ENCODE peak calls at places on chromosome 22, in nine cellular contexts. B is heart left ventricle, S is fibroblast of pulmonary artery, M is fibroblast of mammary gland, J is pancreas, L is stomach, T is gastrocnemius medialis, O is AG04450, C is RWPE2. P is an unnamed sample.
A peak's percentile ranks its signal among the peaks of the same experiment; 100 is the strongest.

GRCh38 chr22:45696227-45696626 is 24.6 kb downstream of the ATXN10 start:
- DNase-seq in O (no peak), J (no peak), M (no peak), T (no peak), B (no peak), C (no peak), S (no peak), L (no peak), P (no peak)

GRCh38 chr22:18008136-18008535 is 16.2 kb downstream of the MICAL3 start:
- DNase-seq in M (no peak), J (no peak), S (no peak), B (no peak), T (no peak), L (no peak), O (no peak), C (no peak), P (no peak)

GRCh38 chr22:44925465-44926123 is 84.2 kb downstream of the PHF21B start:
- DNase-seq in S (no peak), L (no peak), T (no peak), C (no peak), J (no peak), M (no peak), B (no peak), O (no peak), P (no peak)

GRCh38 chr22:43186272-43187170 is at the start of gene TTLL12:
- DNase-seq in O (no peak), C (no peak), T (peak; percentile 28), S (peak; percentile 44), M (no peak), B (peak; percentile 77), L (peak; percentile 56), J (peak; percentile 58), P (peak; percentile 30)

GRCh38 chr22:26479043-26479791 is 4.4 kb downstream of the HPS4 start:
- DNase-seq in M (no peak), O (no peak), J (no peak), S (no peak), L (no peak), B (no peak), T (no peak), C (no peak), P (no peak)

GRCh38 chr22:35140879-35141745 is 75.2 kb downstream of the ISX start:
- DNase-seq in L (no peak), O (no peak), S (no peak), M (no peak), B (no peak), T (no peak), J (no peak), C (no peak), P (no peak)

GRCh38 chr22:25970996-25971811 is 198.1 kb upstream of the SEZ6L start:
- DNase-seq in T (no peak), S (no peak), L (no peak), M (no peak), B (no peak), O (no peak), J (no peak), C (no peak), P (no peak)

GRCh38 chr22:17897411-17897810 is 123.1 kb upstream of the BID start:
- DNase-seq in C (no peak), L (no peak), S (no peak), B (no peak), M (no peak), O (no peak), T (no peak), J (no peak), P (no peak)

GRCh38 chr22:18104566-18104965 is 6.0 kb upstream of the TUBA8 start:
- DNase-seq in C (no peak), S (peak; percentile 49), J (no peak), O (no peak), M (peak; percentile 75), T (no peak), B (no peak), L (no peak), P (peak; percentile 69)

GRCh38 chr22:37432708-37433054 is 5.4 kb upstream of the ELFN2 start:
- DNase-seq in B (no peak), T (no peak), L (no peak), M (no peak), S (no peak), O (no peak), J (no peak), C (no peak), P (no peak)

GRCh38 chr22:45125198-45125597 is 38.5 kb upstream of the NUP50 start:
- DNase-seq in M (peak; percentile 85), B (no peak), L (no peak), S (peak; percentile 56), J (no peak), O (peak; percentile 67), C (no peak), T (no peak), P (peak; percentile 73)

GRCh38 chr22:45997775-45998637 is 21.0 kb upstream of the WNT7B start:
- DNase-seq in L (no peak), B (no peak), T (peak; percentile 50), O (no peak), S (no peak), C (peak; percentile 42), M (no peak), J (no peak), P (no peak)

GRCh38 chr22:45007946-45008852 is 1.6 kb downstream of the PHF21B start:
- DNase-seq in B (no peak), O (no peak), J (no peak), L (no peak), T (no peak), S (no peak), M (no peak), C (no peak), P (no peak)

GRCh38 chr22:21918466-21919185 is 34.0 kb downstream of the PPM1F start:
- DNase-seq in C (no peak), J (no peak), B (no peak), S (no peak), T (no peak), O (no peak), M (no peak), L (no peak), P (no peak)

DNA sequence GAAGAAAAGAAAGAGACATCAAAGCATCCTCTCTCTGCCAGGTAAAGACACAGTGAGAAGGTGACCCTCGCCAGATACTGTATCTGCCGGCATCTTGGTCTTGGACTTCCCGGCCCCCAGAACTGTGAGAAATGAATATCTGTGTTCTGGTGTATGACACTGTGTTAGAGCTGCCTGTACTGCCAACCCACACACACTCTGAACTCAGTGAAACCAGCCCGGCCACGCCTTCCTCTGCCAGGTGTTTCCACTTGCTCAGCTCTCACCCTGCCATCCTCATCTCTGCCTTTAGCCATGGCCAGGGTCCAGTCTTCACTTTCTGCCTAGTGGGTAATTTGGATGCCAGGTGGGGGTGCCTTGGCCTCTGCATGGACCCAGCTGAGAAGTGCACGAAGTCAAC is 24.0 kb downstream of the CBX7 start:
- DNase-seq in B (no peak), C (no peak), J (no peak), M (no peak), S (no peak), L (no peak), T (no peak), O (no peak), P (no peak)
- H3K4me3 ChIP-seq in B (no peak overlapping the region), C (no peak overlapping the region), J (no peak overlapping the region), M (no peak overlapping the region), S (no peak overlapping the region), L (no peak overlapping the region), T (no peak overlapping the region), O (no peak overlapping the region), P (no peak overlapping the region)

GRCh38 chr22:28426346-28427132 is 253.1 kb downstream of the TTC28 start:
- DNase-seq in T (no peak), B (no peak), J (no peak), O (no peak), S (peak; percentile 70), M (no peak), L (no peak), C (no peak), P (peak; percentile 90)

GRCh38 chr22:28435271-28435825 is 244.3 kb downstream of the TTC28 start:
- DNase-seq in J (peak; percentile 69), S (no peak), M (no peak), L (peak; percentile 78), B (peak; percentile 46), O (no peak), C (no peak), T (peak; percentile 78), P (no peak)

GRCh38 chr22:28429711-28430110 is 249.9 kb downstream of the TTC28 start:
- DNase-seq in C (no peak), L (no peak), B (no peak), O (no peak), J (no peak), T (no peak), S (no peak), M (no peak), P (no peak)

GRCh38 chr22:28435960-28436359 is 243.7 kb downstream of the TTC28 start:
- DNase-seq in B (no peak), J (no peak), T (no peak), M (no peak), L (no peak), O (no peak), C (no peak), S (no peak), P (no peak)

DNA sequence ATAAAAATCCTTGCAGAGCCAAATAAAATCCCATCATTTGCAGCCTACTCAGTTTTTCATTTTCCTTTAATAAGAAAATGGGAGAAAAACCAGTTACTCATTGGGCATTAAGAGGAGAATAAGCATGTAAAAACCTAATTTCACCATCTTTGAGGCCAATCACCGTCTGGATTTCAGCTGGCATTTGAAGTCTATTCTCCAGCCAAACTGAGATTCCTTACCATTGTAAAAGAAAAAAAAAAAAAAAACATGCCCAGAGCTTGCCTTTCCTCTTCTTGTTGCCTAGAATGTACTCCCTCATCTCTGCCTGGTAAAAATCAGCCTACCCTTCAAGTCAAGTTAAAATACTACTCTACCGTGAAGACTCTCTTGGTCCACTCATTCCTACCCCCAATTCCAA is 249.0 kb downstream of the TTC28 start:
- DNase-seq in T (no peak), L (no peak), B (no peak), O (no peak), S (no peak), J (no peak), M (no peak), C (no peak), P (peak; percentile 71)
- TF ChIP-seq CTCF in T (no peak), L (no peak), B (no peak), O (no peak), S (no peak), J (no peak), M (no peak), C (no peak), P (no peak)

DNA sequence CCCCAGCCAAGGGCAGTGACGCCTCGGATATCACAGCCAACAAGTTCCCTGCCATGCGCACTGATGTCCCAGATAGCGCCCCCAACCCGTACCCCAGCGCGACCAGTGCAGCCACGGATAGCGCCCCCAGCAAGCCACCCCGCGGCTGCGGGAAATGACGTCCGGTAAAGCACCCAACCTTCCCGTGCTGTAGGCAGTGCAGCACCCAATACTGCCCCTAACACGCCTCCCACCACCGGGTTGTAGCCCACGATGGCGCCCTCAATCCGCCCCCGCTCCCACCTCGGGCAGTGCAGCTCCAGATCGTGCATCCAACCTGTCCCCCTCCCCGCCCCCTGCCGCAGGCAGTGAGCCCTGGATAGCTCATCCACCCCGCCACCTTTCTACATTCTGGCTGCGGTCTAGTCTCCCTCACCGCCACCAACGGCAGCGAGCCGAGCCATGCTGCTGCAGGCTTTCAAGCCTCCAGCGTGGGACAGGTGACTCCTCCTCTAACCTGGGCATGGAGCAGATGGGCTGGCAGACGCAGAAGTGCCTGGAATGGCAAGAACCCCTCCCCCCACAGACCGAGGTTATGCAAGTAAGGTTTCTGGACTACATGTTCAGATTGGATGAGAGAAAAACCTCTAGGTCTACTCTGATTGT is 540 bp downstream of the RFPL2 start:
- DNase-seq in B (no peak), C (no peak), S (no peak), J (no peak), T (no peak), L (no peak), M (no peak), O (no peak), P (peak; percentile 0)
- H3K4me3 ChIP-seq in B (peak overlapping the region; percentile 28), C (peak overlapping the region; percentile 32), S (no peak overlapping the region), J (no peak overlapping the region), T (no peak overlapping the region), L (peak overlapping the region; percentile 13), M (no peak overlapping the region), O (no peak overlapping the region), P (no peak overlapping the region)

GRCh38 chr22:41197808-41198585 is 7.1 kb upstream of the L3MBTL2 start:
- DNase-seq in M (no peak), C (no peak), J (peak; percentile 53), L (peak; percentile 50), S (no peak), T (no peak), B (no peak), O (no peak), P (peak; percentile 32)
- TF ChIP-seq CTCF in M (no peak), C (no peak), J (no peak), L (no peak), S (no peak), T (no peak), B (peak; percentile 21), O (no peak), P (no peak)

P was measured in fibroblast of the aortic adventitia.